ENCODE peak calls at places on chromosome X, in nine cellular contexts. W, F, R, X, T, U, H, G and E are unnamed samples.

GRCh38 chrX:16469870-16470269 is 180.1 kb upstream of the S100G start:
- DNase-seq in W (no peak), F (no peak), R (no peak), X (no peak), T (no peak), U (no peak), H (no peak), G (no peak), E (no peak)

GRCh38 chrX:16610121-16610565 is 39.8 kb upstream of the S100G start:
- DNase-seq in W (no peak), F (no peak), R (no peak), X (no peak), T (no peak), U (no peak), H (no peak), G (no peak), E (no peak)

GRCh38 chrX:82756272-82756671 is 751.8 kb upstream of the POU3F4 start:
- DNase-seq in W (no peak), F (no peak), R (no peak), X (no peak), T (no peak), U (no peak), H (no peak), G (no peak), E (no peak)

GRCh38 chrX:19647731-19648588 is 132.7 kb upstream of the MAP3K15 start:
- DNase-seq in W (no peak), F (no peak), R (no peak), X (no peak), T (no peak), U (no peak), H (no peak), G (no peak), E (no peak)

GRCh38 chrX:39163585-39163984 is 362.3 kb downstream of the MID1IP1 start:
- DNase-seq in W (no peak), F (no peak), R (no peak), X (no peak), T (no peak), U (no peak), H (no peak), G (no peak), E (no peak)

GRCh38 chrX:145190801-145191389 is 56.4 kb upstream of the SPANXN1 start:
- DNase-seq in W (no peak), F (no peak), R (no peak), X (no peak), T (peak; percentile 0), U (no peak), H (no peak), G (no peak), E (no peak)

GRCh38 chrX:70439016-70439415 is 5.6 kb upstream of the DLG3 start:
- DNase-seq in W (no peak), F (no peak), R (no peak), X (no peak), T (no peak), U (no peak), H (no peak), G (no peak), E (no peak)

GRCh38 chrX:115913575-115913974 is 257.0 kb upstream of the AGTR2 start:
- DNase-seq in W (no peak), F (no peak), R (no peak), X (no peak), T (no peak), U (no peak), H (no peak), G (no peak), E (no peak)

GRCh38 chrX:40988100-40988499 is 97.1 kb upstream of the USP9X start:
- DNase-seq in W (no peak), F (no peak), R (no peak), X (no peak), T (no peak), U (no peak), H (no peak), G (no peak), E (no peak)

GRCh38 chrX:150363561-150364346 is 637 bp downstream of the MAMLD1 start:
- DNase-seq in W (no peak), F (peak; percentile 27), R (peak; percentile 44), X (no peak), T (no peak), U (peak; percentile 46), H (no peak), G (peak; percentile 37), E (no peak)

GRCh38 chrX:75337525-75337924 is 63.6 kb downstream of the UPRT start:
- DNase-seq in W (no peak), F (no peak), R (no peak), X (no peak), T (no peak), U (no peak), H (no peak), G (no peak), E (no peak)

GRCh38 chrX:68114573-68115199 is 318.6 kb downstream of the OPHN1 start:
- DNase-seq in W (no peak), F (no peak), R (no peak), X (no peak), T (no peak), U (no peak), H (no peak), G (no peak), E (no peak)

GRCh38 chrX:45619290-45619689 is 418.6 kb upstream of the DIPK2B start:
- DNase-seq in W (no peak), F (no peak), R (no peak), X (no peak), T (no peak), U (no peak), H (no peak), G (no peak), E (no peak)

GRCh38 chrX:54076903-54077302 is 32.6 kb upstream of the PHF8 start:
- DNase-seq in W (no peak), F (no peak), R (no peak), X (no peak), T (no peak), U (no peak), H (no peak), G (no peak), E (no peak)

GRCh38 chrX:132491191-132491590 is 2.4 kb upstream of the MBNL3 start:
- DNase-seq in W (no peak), F (no peak), R (no peak), X (no peak), T (peak; percentile 88), U (peak; percentile 13), H (no peak), G (no peak), E (no peak)

GRCh38 chrX:117508021-117508420 is 608.6 kb downstream of the KLHL13 start:
- DNase-seq in W (no peak), F (no peak), R (no peak), X (no peak), T (no peak), U (no peak), H (no peak), G (no peak), E (no peak)

GRCh38 chrX:153305941-153306464 is 15.6 kb downstream of the PNMA6F start:
- DNase-seq in W (no peak), F (no peak), R (no peak), X (no peak), T (no peak), U (no peak), H (no peak), G (no peak), E (no peak)

GRCh38 chrX:24231169-24231568 is 81.6 kb downstream of the ZFX start:
- DNase-seq in W (no peak), F (no peak), R (no peak), X (peak; percentile 15), T (no peak), U (peak; percentile 56), H (no peak), G (peak; percentile 38), E (no peak)

DNA sequence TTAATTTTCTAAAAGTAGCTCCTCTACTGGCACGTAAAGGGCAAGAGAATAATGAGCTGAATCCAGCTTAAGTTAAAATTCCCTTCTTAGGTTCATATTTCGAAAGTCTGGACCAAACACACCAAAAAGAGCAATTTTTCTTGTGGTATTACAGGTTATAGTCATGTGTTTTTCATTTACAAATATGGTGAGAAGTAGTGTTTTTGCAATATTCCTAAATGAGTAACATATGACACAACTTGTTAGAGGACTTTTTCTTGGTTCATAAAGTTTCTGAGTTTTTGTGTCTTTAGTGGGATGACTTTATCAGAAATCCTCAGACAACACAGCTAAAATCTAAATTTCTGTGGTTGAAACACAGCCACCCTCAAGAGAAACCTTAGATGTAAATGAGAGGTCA is 172.1 kb downstream of the AFF2 start:
- DNase-seq in W (no peak), F (no peak), R (no peak), X (no peak), T (no peak), U (no peak), H (no peak), G (no peak), E (no peak)
- TF ChIP-seq POLR2A in W (no peak), F (no peak), R (no peak), X (no peak), T (no peak), U (no peak), H (no peak), G (no peak), E (no peak)

GRCh38 chrX:47198687-47199080 is 5.1 kb downstream of the UBA1 start:
- DNase-seq in W (no peak), F (no peak), R (no peak), X (no peak), T (no peak), U (no peak), H (no peak), G (no peak), E (no peak)

GRCh38 chrX:47199286-47199685 is 5.7 kb downstream of the UBA1 start:
- DNase-seq in W (no peak), F (no peak), R (no peak), X (no peak), T (no peak), U (no peak), H (no peak), G (no peak), E (no peak)

GRCh38 chrX:47198026-47198686 is 4.5 kb downstream of the UBA1 start:
- DNase-seq in W (no peak), F (no peak), R (no peak), X (no peak), T (no peak), U (no peak), H (no peak), G (no peak), E (no peak)

GRCh38 chrX:47196098-47196497 is 2.5 kb downstream of the UBA1 start:
- DNase-seq in W (no peak), F (no peak), R (no peak), X (no peak), T (no peak), U (no peak), H (no peak), G (no peak), E (no peak)

GRCh38 chrX:47197526-47197925 is 3.9 kb downstream of the UBA1 start:
- DNase-seq in W (no peak), F (no peak), R (no peak), X (no peak), T (no peak), U (peak; percentile 57), H (no peak), G (no peak), E (no peak)
- H3K4me1 ChIP-seq in W (no peaks in the 10 kb centered on the region), F (peaks cover 15% of the 10 kb centered on the region), R (peaks cover 43% of the 10 kb centered on the region), X (peaks cover 49% of the 10 kb centered on the region), T (peaks cover 84% of the 10 kb centered on the region), U (peaks cover 51% of the 10 kb centered on the region), H (peaks cover 48% of the 10 kb centered on the region), G (peaks cover 3% of the 10 kb centered on the region), E (no peaks in the 10 kb centered on the region)

GRCh38 chrX:9234315-9234714 is 200.4 kb upstream of the FAM9B start:
- DNase-seq in W (no peak), F (no peak), R (no peak), X (no peak), T (no peak), U (no peak), H (no peak), G (no peak), E (no peak)
- TF ChIP-seq POLR2A in W (no peak), F (no peak), R (no peak), X (no peak), T (no peak), U (no peak), H (no peak), G (no peak), E (no peak)

GRCh38 chrX:134691453-134691852 is 33.2 kb upstream of the PLAC1 start:
- DNase-seq in W (no peak), F (no peak), R (no peak), X (no peak), T (no peak), U (no peak), H (no peak), G (no peak), E (no peak)
- H3K4me1 ChIP-seq in W (no peaks in the 10 kb centered on the region), F (no peaks in the 10 kb centered on the region), R (no peaks in the 10 kb centered on the region), X (peaks cover 6% of the 10 kb centered on the region), T (no peaks in the 10 kb centered on the region), U (no peaks in the 10 kb centered on the region), H (no peaks in the 10 kb centered on the region), G (no peaks in the 10 kb centered on the region), E (no peaks in the 10 kb centered on the region)